ENCODE peak calls at places on chromosome 12, in six cellular contexts. One of them, this sample, is unnamed.
A peak's percentile ranks its signal among the peaks of the same experiment; 100 is the strongest.

GRCh38 chr12:99918003-99918402 is 66.7 kb downstream of the ANKS1B start:
- DNase-seq in K562: no peak
- DNase-seq in HCT116: no peak
- DNase-seq in H1: no peak
- DNase-seq in GM12878: no peak
- DNase-seq in HepG2: no peak
- DNase-seq in this sample: no peak

GRCh38 chr12:92702754-92703679 is at the start of gene PLEKHG7:
- DNase-seq in K562: no peak
- DNase-seq in HCT116: no peak
- DNase-seq in H1: no peak
- DNase-seq in GM12878: peak; percentile 80
- DNase-seq in HepG2: peak; percentile 47
- DNase-seq in this sample: no peak

GRCh38 chr12:6850796-6851152 is 312 bp downstream of the CDCA3 start:
- DNase-seq in K562: peak; percentile 50
- DNase-seq in HCT116: no peak
- DNase-seq in H1: no peak
- DNase-seq in GM12878: no peak
- DNase-seq in HepG2: peak; percentile 51
- DNase-seq in this sample: no peak

GRCh38 chr12:111775205-111776193 is 8.8 kb downstream of the ALDH2 start:
- DNase-seq in K562: peak; percentile 77
- DNase-seq in HCT116: no peak
- DNase-seq in H1: no peak
- DNase-seq in GM12878: peak; percentile 70
- DNase-seq in HepG2: peak; percentile 80
- DNase-seq in this sample: no peak

GRCh38 chr12:28360253-28360652 is 170.0 kb downstream of the CCDC91 start:
- DNase-seq in K562: no peak
- DNase-seq in HCT116: no peak
- DNase-seq in H1: no peak
- DNase-seq in GM12878: no peak
- DNase-seq in HepG2: no peak
- DNase-seq in this sample: no peak

GRCh38 chr12:11743748-11744147 is 94.3 kb downstream of the ETV6 start:
- DNase-seq in K562: no peak
- DNase-seq in HCT116: no peak
- DNase-seq in H1: no peak
- DNase-seq in GM12878: no peak
- DNase-seq in HepG2: no peak
- DNase-seq in this sample: no peak

GRCh38 chr12:52022841-52023181 is 16.1 kb downstream of the TAMALIN start:
- DNase-seq in K562: peak; percentile 51
- DNase-seq in HCT116: no peak
- DNase-seq in H1: no peak
- DNase-seq in GM12878: no peak
- DNase-seq in HepG2: peak; percentile 36
- DNase-seq in this sample: no peak

GRCh38 chr12:102061096-102061555 is 665 bp downstream of the WASHC3 start:
- DNase-seq in K562: peak; percentile 7
- DNase-seq in HCT116: no peak
- DNase-seq in H1: no peak
- DNase-seq in GM12878: peak; percentile 71
- DNase-seq in HepG2: peak; percentile 12
- DNase-seq in this sample: no peak

GRCh38 chr12:94603434-94604068 is 46.8 kb downstream of the TMCC3 start:
- DNase-seq in K562: peak; percentile 56
- DNase-seq in HCT116: peak; percentile 22
- DNase-seq in H1: peak; percentile 81
- DNase-seq in GM12878: no peak
- DNase-seq in HepG2: peak; percentile 5
- DNase-seq in this sample: no peak

GRCh38 chr12:131711551-131712205 is 788 bp downstream of the SFSWAP start:
- DNase-seq in K562: no peak
- DNase-seq in HCT116: no peak
- DNase-seq in H1: no peak
- DNase-seq in GM12878: no peak
- DNase-seq in HepG2: no peak
- DNase-seq in this sample: no peak

GRCh38 chr12:58502236-58502635 is 418.1 kb downstream of the LRIG3 start:
- DNase-seq in K562: no peak
- DNase-seq in HCT116: no peak
- DNase-seq in H1: no peak
- DNase-seq in GM12878: no peak
- DNase-seq in HepG2: no peak
- DNase-seq in this sample: no peak

GRCh38 chr12:56874821-56875220 is 59.4 kb downstream of the SDR9C7 start:
- DNase-seq in K562: no peak
- DNase-seq in HCT116: no peak
- DNase-seq in H1: no peak
- DNase-seq in GM12878: no peak
- DNase-seq in HepG2: no peak
- DNase-seq in this sample: no peak

GRCh38 chr12:5073838-5074237 is 30.2 kb downstream of the KCNA5 start:
- DNase-seq in K562: peak; percentile 33
- DNase-seq in HCT116: peak; percentile 3
- DNase-seq in H1: peak; percentile 59
- DNase-seq in GM12878: no peak
- DNase-seq in HepG2: no peak
- DNase-seq in this sample: no peak

GRCh38 chr12:48788522-48788851 is 402 bp downstream of the ADCY6 start:
- DNase-seq in K562: no peak
- DNase-seq in HCT116: no peak
- DNase-seq in H1: peak; percentile 72
- DNase-seq in GM12878: no peak
- DNase-seq in HepG2: no peak
- DNase-seq in this sample: no peak

GRCh38 chr12:46522141-46522540 is 149.6 kb upstream of the SLC38A2 start:
- DNase-seq in K562: no peak
- DNase-seq in HCT116: no peak
- DNase-seq in H1: no peak
- DNase-seq in GM12878: no peak
- DNase-seq in HepG2: no peak
- DNase-seq in this sample: no peak

GRCh38 chr12:2231956-2232355 is 179.2 kb downstream of the CACNA1C start:
- DNase-seq in K562: no peak
- DNase-seq in HCT116: no peak
- DNase-seq in H1: no peak
- DNase-seq in GM12878: no peak
- DNase-seq in HepG2: no peak
- DNase-seq in this sample: no peak

GRCh38 chr12:2227360-2227759 is 174.6 kb downstream of the CACNA1C start:
- DNase-seq in K562: no peak
- DNase-seq in HCT116: no peak
- DNase-seq in H1: no peak
- DNase-seq in GM12878: no peak
- DNase-seq in HepG2: no peak
- DNase-seq in this sample: no peak

GRCh38 chr12:2231011-2231595 is 178.3 kb downstream of the CACNA1C start:
- DNase-seq in K562: no peak
- DNase-seq in HCT116: no peak
- DNase-seq in H1: no peak
- DNase-seq in GM12878: no peak
- DNase-seq in HepG2: no peak
- DNase-seq in this sample: no peak

GRCh38 chr12:2228535-2228934 is 175.7 kb downstream of the CACNA1C start:
- DNase-seq in K562: no peak
- DNase-seq in HCT116: no peak
- DNase-seq in H1: no peak
- DNase-seq in GM12878: no peak
- DNase-seq in HepG2: no peak
- DNase-seq in this sample: no peak

DNA sequence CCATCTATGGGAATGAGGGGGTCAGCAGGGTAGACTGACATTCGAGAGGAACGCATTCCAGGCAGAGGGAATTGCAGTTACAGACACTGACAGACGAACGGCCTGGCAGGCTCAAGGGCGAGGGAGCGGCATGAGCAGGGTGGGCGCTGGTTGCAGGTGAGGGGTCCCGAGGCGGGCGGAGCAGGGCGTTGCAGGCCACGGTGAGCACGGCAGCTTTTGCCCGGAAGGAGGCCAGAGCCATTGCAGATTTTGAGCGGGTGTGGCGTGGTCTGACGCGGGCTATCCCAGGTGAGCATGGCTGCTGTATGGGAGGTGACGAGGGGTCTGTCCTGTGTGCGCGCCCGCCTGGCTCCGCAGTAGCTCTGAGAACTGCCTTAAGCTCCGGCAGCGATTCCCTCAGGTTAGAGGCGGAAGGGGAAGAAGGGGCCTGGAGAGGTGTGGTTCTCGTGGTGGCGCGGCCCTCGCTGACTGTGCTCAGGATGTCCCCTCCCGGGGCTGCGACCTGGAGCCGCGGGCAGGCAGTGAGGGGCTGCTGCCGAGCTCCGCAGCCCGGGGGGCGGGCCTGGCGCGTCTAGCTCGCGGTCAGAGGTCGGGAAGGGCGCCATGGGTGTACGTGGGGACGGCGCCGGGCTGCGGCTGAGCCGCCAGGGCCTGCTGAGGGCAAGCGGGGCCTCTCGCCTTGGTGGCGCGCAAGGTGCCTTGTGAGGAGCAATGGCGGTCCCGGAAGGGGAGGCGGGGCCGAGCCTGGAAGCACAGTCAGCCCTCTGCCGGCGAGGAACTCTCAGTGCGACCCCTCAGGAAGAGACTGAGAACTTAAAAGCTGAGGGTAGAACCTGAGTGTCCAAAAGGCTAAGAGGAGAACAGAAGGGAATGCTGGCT is 177.1 kb downstream of the CACNA1C start:
- DNase-seq in K562: peak; percentile 17
- DNase-seq in HCT116: no peak
- DNase-seq in H1: peak; percentile 67
- DNase-seq in GM12878: no peak
- DNase-seq in HepG2: no peak
- DNase-seq in this sample: no peak
- TF ChIP-seq SIN3A in K562: no peak
- TF ChIP-seq SIN3A in HCT116: no peak
- TF ChIP-seq SIN3A in H1: no peak
- TF ChIP-seq SIN3A in GM12878: no peak
- TF ChIP-seq SIN3A in HepG2: no peak
- TF ChIP-seq SIN3A in this sample: no peak

GRCh38 chr12:122420471-122421262 is 1.8 kb downstream of the CLIP1 start:
- DNase-seq in K562: no peak
- DNase-seq in HCT116: no peak
- DNase-seq in H1: no peak
- DNase-seq in GM12878: no peak
- DNase-seq in HepG2: no peak
- DNase-seq in this sample: no peak
- H3K4me1 ChIP-seq in K562: peaks cover 26% of the 10 kb centered on the region
- H3K4me1 ChIP-seq in HCT116: peaks cover 24% of the 10 kb centered on the region
- H3K4me1 ChIP-seq in H1: no peaks in the 10 kb centered on the region
- H3K4me1 ChIP-seq in GM12878: peaks cover 39% of the 10 kb centered on the region
- H3K4me1 ChIP-seq in HepG2: peaks cover 55% of the 10 kb centered on the region
- H3K4me1 ChIP-seq in this sample: peaks cover 37% of the 10 kb centered on the region

GRCh38 chr12:124032265-124032886 is 59.4 kb downstream of the ZNF664 start:
- DNase-seq in K562: peak; percentile 83
- DNase-seq in HCT116: peak; percentile 19
- DNase-seq in H1: peak; percentile 60
- DNase-seq in GM12878: no peak
- DNase-seq in HepG2: peak; percentile 36
- DNase-seq in this sample: peak; percentile 24
- TF ChIP-seq SIN3A in K562: no peak
- TF ChIP-seq SIN3A in HCT116: no peak
- TF ChIP-seq SIN3A in H1: no peak
- TF ChIP-seq SIN3A in GM12878: no peak
- TF ChIP-seq SIN3A in HepG2: no peak
- TF ChIP-seq SIN3A in this sample: no peak

GRCh38 chr12:104727866-104728449 is 230.1 kb downstream of the SLC41A2 start:
- DNase-seq in K562: no peak
- DNase-seq in HCT116: no peak
- DNase-seq in H1: no peak
- DNase-seq in GM12878: no peak
- DNase-seq in HepG2: no peak
- DNase-seq in this sample: no peak
- H3K4me1 ChIP-seq in K562: peaks cover 15% of the 10 kb centered on the region
- H3K4me1 ChIP-seq in HCT116: no peaks in the 10 kb centered on the region
- H3K4me1 ChIP-seq in H1: peaks cover under 1% of the 10 kb centered on the region
- H3K4me1 ChIP-seq in GM12878: peaks cover 7% of the 10 kb centered on the region
- H3K4me1 ChIP-seq in HepG2: peaks cover 8% of the 10 kb centered on the region
- H3K4me1 ChIP-seq in this sample: no peaks in the 10 kb centered on the region

GRCh38 chr12:44968960-44969359 is 81.9 kb downstream of the DBX2 start:
- DNase-seq in K562: no peak
- DNase-seq in HCT116: no peak
- DNase-seq in H1: no peak
- DNase-seq in GM12878: no peak
- DNase-seq in HepG2: no peak
- DNase-seq in this sample: no peak

GRCh38 chr12:44976246-44976645 is 74.7 kb downstream of the DBX2 start:
- DNase-seq in K562: no peak
- DNase-seq in HCT116: no peak
- DNase-seq in H1: no peak
- DNase-seq in GM12878: no peak
- DNase-seq in HepG2: no peak
- DNase-seq in this sample: no peak

GRCh38 chr12:44972746-44973421 is 78.0 kb downstream of the DBX2 start:
- DNase-seq in K562: peak; percentile 25
- DNase-seq in HCT116: peak; percentile 22
- DNase-seq in H1: no peak
- DNase-seq in GM12878: no peak
- DNase-seq in HepG2: peak; percentile 16
- DNase-seq in this sample: no peak
- TF ChIP-seq SIN3A in K562: no peak
- TF ChIP-seq SIN3A in HCT116: no peak
- TF ChIP-seq SIN3A in H1: no peak
- TF ChIP-seq SIN3A in GM12878: no peak
- TF ChIP-seq SIN3A in HepG2: no peak
- TF ChIP-seq SIN3A in this sample: no peak